ENCODE peak calls at places on chromosomes 2 and 18, in five cellular contexts. A is H1; H is CD4-positive, alpha-beta memory T cell; C is endothelial cell of umbilical vein; Y is fibroblast of lung. W is an unnamed sample. For H3K4me1 and H3K27me3, the result is how much of the 10 kb centered on the place peaks cover.

GRCh38 chr2:211745295-211746097 is 793.1 kb downstream of the ERBB4 start:
- DNase-seq in A (peak), H (no peak), C (peak), Y (peak), W (no peak)

GRCh38 chr18:2040279-2040678 is 531.0 kb downstream of the METTL4 start:
- DNase-seq in A (no peak), H (no peak), C (no peak), Y (no peak), W (no peak)

GRCh38 chr18:13621886-13622619 is 104.3 kb downstream of the FAM210A start:
- DNase-seq in A (no peak), H (no peak), C (no peak), Y (no peak), W (no peak)

GRCh38 chr2:82139979-82140611 is 1835.5 kb upstream of the LRRTM1 start:
- DNase-seq in A (no peak), H (no peak), C (no peak), Y (no peak), W (no peak)

GRCh38 chr2:237888389-237888788 is 29.0 kb downstream of the RAMP1 start:
- DNase-seq in A (no peak), H (no peak), C (peak), Y (peak), W (no peak)

GRCh38 chr2:208319403-208319802 is 53.3 kb downstream of the PIKFYVE start:
- DNase-seq in A (no peak), H (no peak), C (no peak), Y (peak), W (no peak)

GRCh38 chr18:66735933-66736332 is 132.0 kb upstream of the CDH19 start:
- DNase-seq in A (no peak), H (no peak), C (no peak), Y (no peak), W (no peak)

GRCh38 chr2:84958135-84959044 is 12.6 kb upstream of the KCMF1 start:
- DNase-seq in A (peak), H (no peak), C (peak), Y (peak), W (no peak)

GRCh38 chr2:123762221-123762620 is 262.9 kb upstream of the CNTNAP5 start:
- DNase-seq in A (no peak), H (no peak), C (no peak), Y (no peak), W (no peak)

GRCh38 chr2:239157766-239158165 is 243.1 kb downstream of the HDAC4 start:
- DNase-seq in A (peak), H (no peak), C (peak), Y (no peak), W (no peak)

GRCh38 chr2:144078091-144078490 is 441.8 kb downstream of the ZEB2 start:
- DNase-seq in A (no peak), H (no peak), C (no peak), Y (peak), W (no peak)

GRCh38 chr2:3703741-3704355 is 473 bp downstream of the DCDC2C start:
- DNase-seq in A (no peak), H (no peak), C (no peak), Y (no peak), W (no peak)

GRCh38 chr2:236628256-236628961 is 58.8 kb downstream of the ACKR3 start:
- DNase-seq in A (no peak), H (no peak), C (no peak), Y (no peak), W (no peak)

GRCh38 chr2:102313950-102314349 is 2.6 kb downstream of the IL1RL1 start:
- DNase-seq in A (no peak), H (no peak), C (no peak), Y (peak), W (no peak)

GRCh38 chr2:14134737-14135136 is 497.8 kb upstream of the LRATD1 start:
- DNase-seq in A (no peak), H (no peak), C (no peak), Y (no peak), W (no peak)

GRCh38 chr18:11561293-11561692 is 48.1 kb upstream of the SLC35G4 start:
- DNase-seq in A (no peak), H (no peak), C (no peak), Y (no peak), W (no peak)

GRCh38 chr18:48922801-48923730 is 27.7 kb downstream of the SMAD7 start:
- DNase-seq in A (no peak), H (peak), C (peak), Y (peak), W (no peak)

GRCh38 chr2:84299211-84299775 is 159.8 kb downstream of the SUCLG1 start:
- DNase-seq in A (no peak), H (no peak), C (no peak), Y (no peak), W (no peak)

GRCh38 chr2:71882949-71883472 is 264.7 kb downstream of the CYP26B1 start:
- DNase-seq in A (no peak), H (no peak), C (peak), Y (peak), W (no peak)

GRCh38 chr18:49778826-49779465 is 34.4 kb downstream of the ACAA2 start:
- DNase-seq in A (no peak), H (no peak), C (no peak), Y (peak), W (no peak)

GRCh38 chr18:34978953-34979608 is 62.1 kb upstream of the MAPRE2 start:
- DNase-seq in A (no peak), H (peak), C (peak), Y (peak), W (peak)

GRCh38 chr18:52219102-52219501 is 120.9 kb upstream of the DCC start:
- DNase-seq in A (no peak), H (no peak), C (no peak), Y (peak), W (no peak)

GRCh38 chr2:171297951-171298350 is 135.8 kb downstream of the METTL8 start:
- DNase-seq in A (no peak), H (no peak), C (no peak), Y (peak), W (no peak)

GRCh38 chr2:101147971-101148370 is 3.2 kb downstream of the TBC1D8 start:
- DNase-seq in A (no peak), H (no peak), C (no peak), Y (no peak), W (no peak)

GRCh38 chr2:101147062-101147461 is 4.1 kb downstream of the TBC1D8 start:
- DNase-seq in A (no peak), H (no peak), C (no peak), Y (no peak), W (no peak)

GRCh38 chr2:101146535-101146934 is 4.6 kb downstream of the TBC1D8 start:
- DNase-seq in A (no peak), H (no peak), C (no peak), Y (no peak), W (no peak)

GRCh38 chr2:101142163-101142562 is 9.0 kb downstream of the TBC1D8 start:
- DNase-seq in A (no peak), H (no peak), C (no peak), Y (no peak), W (no peak)

GRCh38 chr2:101145406-101145805 is 5.8 kb downstream of the TBC1D8 start:
- DNase-seq in A (no peak), H (no peak), C (no peak), Y (peak), W (no peak)
- H3K4me1 ChIP-seq in A (under half), H (under half), C (under half), Y (under half), W (under half)

GRCh38 chr18:27713037-27713726 is 463.7 kb downstream of the CDH2 start:
- DNase-seq in A (no peak), H (no peak), C (no peak), Y (peak), W (no peak)
- H3K4me3 ChIP-seq in A (no peak), H (no peak), C (no peak), Y (no peak), W (no peak)

DNA sequence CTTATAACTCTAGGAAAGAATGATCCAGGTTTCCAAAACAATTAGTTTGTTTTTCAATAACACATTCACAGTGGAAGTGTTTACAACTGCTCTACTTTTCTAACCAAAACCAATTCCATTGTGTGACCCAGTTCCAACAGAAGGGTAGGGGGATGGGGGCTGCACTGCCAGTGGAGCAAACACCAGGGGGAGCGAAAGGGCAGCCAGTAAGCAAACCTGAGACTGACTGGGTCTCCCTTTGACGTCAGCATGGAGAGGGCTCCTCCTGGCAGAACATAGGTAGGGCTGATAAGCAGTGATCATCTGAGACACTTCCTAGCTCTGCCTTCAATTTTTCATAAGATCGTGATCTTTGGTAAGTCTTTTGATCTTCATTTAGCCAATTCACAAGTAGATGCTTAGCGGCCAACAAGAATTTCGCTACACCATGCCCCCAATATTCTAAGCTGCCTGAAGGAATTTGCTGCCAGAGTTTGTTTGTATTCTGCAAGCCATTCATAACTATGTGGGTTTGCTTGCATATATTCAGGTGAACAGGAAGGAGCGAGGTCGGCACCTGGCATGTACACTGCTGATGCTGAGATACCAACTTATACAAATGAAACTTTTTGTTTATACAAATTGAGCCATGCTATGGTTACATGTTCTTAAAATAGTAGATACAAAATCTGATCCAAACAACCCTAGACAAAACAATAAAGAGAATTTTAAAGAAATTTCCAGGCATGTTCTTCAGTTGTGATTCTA is 45.9 kb downstream of the ST6GAL2 start:
- DNase-seq in A (peak), H (no peak), C (no peak), Y (no peak), W (no peak)
- H3K27me3 ChIP-seq in A (under half), H (under half), C (under half), Y (under half), W (under half)

DNA sequence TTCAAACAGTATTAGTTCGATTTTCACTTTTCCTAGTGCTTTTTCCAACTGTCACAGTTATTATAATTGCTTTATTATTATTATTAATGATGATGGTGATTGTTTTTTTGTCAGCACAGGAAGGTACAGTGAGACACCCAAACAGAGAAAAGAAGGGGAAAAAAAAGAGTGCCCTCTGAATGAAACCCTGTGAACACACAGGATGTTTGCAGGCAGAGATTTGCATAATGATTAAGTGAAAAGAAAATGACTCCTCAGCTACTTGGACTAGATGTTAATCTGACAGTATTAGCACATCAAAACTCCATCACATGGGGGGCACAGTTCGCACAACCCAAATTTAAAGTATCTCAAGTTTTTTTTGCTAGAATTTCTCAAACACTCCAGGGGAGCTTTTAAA is 32.9 kb downstream of the ADD2 start:
- DNase-seq in A (no peak), H (no peak), C (no peak), Y (no peak), W (no peak)
- H3K4me1 ChIP-seq in A (under half), H (under half), C (under half), Y (under half), W (under half)

GRCh38 chr2:73895473-73895872 is 2.7 kb downstream of the ACTG2 start:
- DNase-seq in A (no peak), H (no peak), C (no peak), Y (no peak), W (no peak)
- H3K4me3 ChIP-seq in A (no peak), H (no peak), C (no peak), Y (no peak), W (no peak)

DNA sequence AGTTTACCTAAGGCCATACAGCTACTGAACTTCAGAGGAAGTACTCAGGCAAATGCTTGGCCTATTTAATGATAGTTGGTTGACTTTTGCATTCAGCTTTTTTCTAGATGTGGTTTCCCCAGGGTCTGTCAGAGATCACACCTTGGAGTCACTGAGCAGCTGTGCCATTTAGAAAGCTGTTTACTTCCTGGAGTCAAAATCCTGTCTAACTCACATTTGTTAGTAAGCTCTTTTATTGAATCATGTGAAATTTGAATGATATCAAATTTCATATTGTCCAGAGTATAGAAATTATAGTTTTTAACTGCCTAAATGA is 7.6 kb upstream of the TRIB2 start:
- DNase-seq in A (no peak), H (peak), C (peak), Y (no peak), W (peak)
- H3K27me3 ChIP-seq in A (under half), H (under half), C (under half), Y (under half), W (under half)

DNA sequence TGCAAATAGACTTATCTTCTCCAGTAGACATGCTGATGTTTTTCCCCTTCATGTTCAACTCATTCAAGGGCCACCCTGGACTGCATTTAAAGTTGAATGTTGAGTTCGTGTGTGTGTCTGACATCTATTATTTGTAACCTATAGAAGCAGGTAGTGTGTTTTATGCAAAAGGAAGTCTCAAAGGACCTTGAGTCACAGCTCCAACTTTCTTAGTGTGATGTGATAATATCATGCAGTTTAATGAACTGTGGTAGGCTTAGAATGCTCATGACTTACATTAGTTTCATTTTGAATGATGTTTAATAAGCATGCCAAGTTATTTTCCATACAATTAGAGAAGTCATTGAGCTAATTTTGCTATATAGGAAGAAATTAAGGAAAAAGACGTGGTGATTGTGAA is 67.9 kb downstream of the CERS6 start:
- DNase-seq in A (no peak), H (no peak), C (no peak), Y (no peak), W (no peak)
- H3K4me1 ChIP-seq in A (under half), H (under half), C (under half), Y (under half), W (under half)

GRCh38 chr2:101064868-101065549 is 62.9 kb downstream of the RPL31 start:
- DNase-seq in A (no peak), H (no peak), C (peak), Y (peak), W (no peak)
- H3K4me3 ChIP-seq in A (no peak), H (no peak), C (no peak), Y (no peak), W (no peak)

DNA sequence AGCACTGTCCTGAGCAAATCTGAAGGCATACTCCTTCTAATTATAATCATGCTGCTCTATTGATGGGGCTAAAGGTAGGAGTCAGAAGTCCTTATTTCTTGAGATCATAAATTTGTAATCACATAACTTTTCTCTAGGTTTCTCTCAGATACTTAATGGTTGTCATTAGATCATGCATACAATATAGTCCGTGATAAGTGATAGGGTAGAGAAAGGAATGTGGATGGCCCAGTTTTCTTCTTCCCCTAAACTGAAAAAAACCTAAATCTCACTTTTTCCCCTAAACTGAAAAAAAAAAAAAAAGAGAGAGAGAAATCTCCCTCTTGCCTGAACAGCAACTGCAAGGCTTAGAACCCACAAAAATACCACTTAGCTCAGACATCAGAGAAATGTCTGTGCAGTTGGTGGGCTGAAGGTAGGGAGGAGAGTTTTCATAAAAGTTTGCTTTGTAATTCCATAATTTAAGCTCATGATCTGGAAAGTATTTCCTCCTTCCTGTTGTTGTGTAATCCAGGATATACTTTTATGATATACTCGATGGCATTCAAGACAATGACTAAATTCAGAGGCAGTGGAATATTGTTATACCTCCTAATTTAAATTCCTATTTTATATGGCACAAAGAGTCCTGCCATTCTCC is 79.3 kb upstream of the ITPRID2 start:
- DNase-seq in A (no peak), H (no peak), C (peak), Y (peak), W (no peak)
- H3K27me3 ChIP-seq in A (under half), H (under half), C (under half), Y (under half), W (under half)

W was measured in CD4-positive, CD25-positive, alpha-beta regulatory T cell.